ENCODE peak calls at places on chromosomes 16 and 17, in eight cellular contexts. One of them, this sample, is unnamed.
A peak's percentile ranks its signal among the peaks of the same experiment; 100 is the strongest.

GRCh38 chr17:18183334-18184142 is at the start of gene ALKBH5:
- DNase-seq in trophoblast cell: peak; percentile 99
- DNase-seq in A549: peak; percentile 100
- DNase-seq in mesendoderm: peak; percentile 100
- DNase-seq in GM23248: peak; percentile 99
- DNase-seq in GM12878: peak; percentile 97
- DNase-seq in Karpas-422: peak; percentile 100
- DNase-seq in PC-3: peak; percentile 99
- DNase-seq in this sample: peak; percentile 99

GRCh38 chr17:59124665-59125064 is 18.0 kb upstream of the TRIM37 start:
- DNase-seq in A549: no peak
- DNase-seq in GM12878: peak; percentile 41
- DNase-seq in Karpas-422: no peak
- DNase-seq in PC-3: peak; percentile 22
- DNase-seq in mesendoderm: no peak
- DNase-seq in trophoblast cell: no peak
- DNase-seq in GM23248: no peak
- DNase-seq in this sample: no peak

GRCh38 chr16:70470927-70471341 is 16.5 kb downstream of the FCSK start:
- DNase-seq in Karpas-422: no peak
- DNase-seq in GM12878: no peak
- DNase-seq in trophoblast cell: no peak
- DNase-seq in A549: peak; percentile 66
- DNase-seq in PC-3: peak; percentile 12
- DNase-seq in GM23248: peak; percentile 28
- DNase-seq in mesendoderm: peak; percentile 50
- DNase-seq in this sample: no peak

GRCh38 chr16:57531253-57531575 is 5.2 kb downstream of the CCDC102A start:
- DNase-seq in trophoblast cell: no peak
- DNase-seq in GM12878: no peak
- DNase-seq in PC-3: no peak
- DNase-seq in GM23248: no peak
- DNase-seq in A549: no peak
- DNase-seq in Karpas-422: no peak
- DNase-seq in mesendoderm: no peak
- DNase-seq in this sample: no peak

GRCh38 chr16:6891486-6891885 is 441.2 kb upstream of the RBFOX1 start:
- DNase-seq in A549: no peak
- DNase-seq in GM23248: no peak
- DNase-seq in Karpas-422: no peak
- DNase-seq in GM12878: no peak
- DNase-seq in PC-3: no peak
- DNase-seq in mesendoderm: peak; percentile 39
- DNase-seq in trophoblast cell: no peak
- DNase-seq in this sample: no peak

GRCh38 chr16:52573365-52574104 is 26.6 kb upstream of the TOX3 start:
- DNase-seq in GM12878: no peak
- DNase-seq in trophoblast cell: no peak
- DNase-seq in A549: peak; percentile 41
- DNase-seq in PC-3: no peak
- DNase-seq in Karpas-422: no peak
- DNase-seq in mesendoderm: no peak
- DNase-seq in GM23248: no peak
- DNase-seq in this sample: no peak

GRCh38 chr17:6147054-6147453 is 76.9 kb downstream of the WSCD1 start:
- DNase-seq in A549: no peak
- DNase-seq in PC-3: no peak
- DNase-seq in mesendoderm: peak; percentile 60
- DNase-seq in GM12878: no peak
- DNase-seq in Karpas-422: no peak
- DNase-seq in trophoblast cell: no peak
- DNase-seq in GM23248: no peak
- DNase-seq in this sample: no peak

GRCh38 chr17:16975744-16976625 is 4.1 kb upstream of the TNFRSF13B start:
- DNase-seq in GM12878: peak; percentile 93
- DNase-seq in GM23248: peak; percentile 35
- DNase-seq in trophoblast cell: no peak
- DNase-seq in Karpas-422: peak; percentile 83
- DNase-seq in mesendoderm: no peak
- DNase-seq in A549: no peak
- DNase-seq in PC-3: peak; percentile 26
- DNase-seq in this sample: peak; percentile 87

GRCh38 chr17:48215583-48216139 is 108.1 kb downstream of the SNX11 start:
- DNase-seq in GM12878: no peak
- DNase-seq in Karpas-422: peak; percentile 45
- DNase-seq in PC-3: peak; percentile 83
- DNase-seq in A549: peak; percentile 75
- DNase-seq in GM23248: peak; percentile 66
- DNase-seq in trophoblast cell: no peak
- DNase-seq in mesendoderm: peak; percentile 79
- DNase-seq in this sample: no peak

GRCh38 chr17:64707077-64707591 is 45.0 kb upstream of the SMURF2 start:
- DNase-seq in PC-3: peak; percentile 100
- DNase-seq in mesendoderm: peak; percentile 95
- DNase-seq in GM23248: peak; percentile 99
- DNase-seq in Karpas-422: no peak
- DNase-seq in trophoblast cell: peak; percentile 82
- DNase-seq in GM12878: no peak
- DNase-seq in A549: peak; percentile 98
- DNase-seq in this sample: no peak

GRCh38 chr16:84031556-84031955 is 11.0 kb downstream of the SLC38A8 start:
- DNase-seq in Karpas-422: no peak
- DNase-seq in GM23248: no peak
- DNase-seq in A549: no peak
- DNase-seq in PC-3: no peak
- DNase-seq in mesendoderm: no peak
- DNase-seq in GM12878: no peak
- DNase-seq in trophoblast cell: no peak
- DNase-seq in this sample: no peak

GRCh38 chr17:73976676-73977521 is 226.6 kb upstream of the RPL38 start:
- DNase-seq in PC-3: no peak
- DNase-seq in Karpas-422: no peak
- DNase-seq in trophoblast cell: no peak
- DNase-seq in GM12878: no peak
- DNase-seq in A549: no peak
- DNase-seq in GM23248: peak; percentile 62
- DNase-seq in mesendoderm: peak; percentile 38
- DNase-seq in this sample: no peak

GRCh38 chr17:29640413-29640812 is 17.7 kb upstream of the CORO6 start:
- DNase-seq in PC-3: no peak
- DNase-seq in trophoblast cell: peak; percentile 62
- DNase-seq in A549: no peak
- DNase-seq in GM12878: no peak
- DNase-seq in Karpas-422: no peak
- DNase-seq in GM23248: peak; percentile 74
- DNase-seq in mesendoderm: peak; percentile 37
- DNase-seq in this sample: no peak

GRCh38 chr16:86215233-86215978 is 294.9 kb upstream of the FOXF1 start:
- DNase-seq in PC-3: no peak
- DNase-seq in mesendoderm: no peak
- DNase-seq in A549: no peak
- DNase-seq in Karpas-422: no peak
- DNase-seq in GM23248: no peak
- DNase-seq in trophoblast cell: no peak
- DNase-seq in GM12878: no peak
- DNase-seq in this sample: no peak

GRCh38 chr17:69573396-69573795 is 158.9 kb downstream of the MAP2K6 start:
- DNase-seq in A549: no peak
- DNase-seq in trophoblast cell: no peak
- DNase-seq in mesendoderm: no peak
- DNase-seq in GM12878: no peak
- DNase-seq in PC-3: no peak
- DNase-seq in GM23248: no peak
- DNase-seq in Karpas-422: no peak
- DNase-seq in this sample: no peak

GRCh38 chr16:85281181-85281580 is 168.9 kb upstream of the CIBAR2 start:
- DNase-seq in GM23248: no peak
- DNase-seq in PC-3: no peak
- DNase-seq in Karpas-422: no peak
- DNase-seq in GM12878: no peak
- DNase-seq in A549: no peak
- DNase-seq in mesendoderm: no peak
- DNase-seq in trophoblast cell: no peak
- DNase-seq in this sample: no peak

GRCh38 chr16:84839956-84840355 is 20.2 kb downstream of the CRISPLD2 start:
- DNase-seq in mesendoderm: peak; percentile 63
- DNase-seq in A549: peak; percentile 58
- DNase-seq in Karpas-422: no peak
- DNase-seq in GM12878: no peak
- DNase-seq in GM23248: peak; percentile 86
- DNase-seq in PC-3: peak; percentile 50
- DNase-seq in trophoblast cell: no peak
- DNase-seq in this sample: no peak

GRCh38 chr16:30434852-30435251 is 5.0 kb upstream of the DCTPP1 start:
- DNase-seq in trophoblast cell: no peak
- DNase-seq in GM23248: no peak
- DNase-seq in GM12878: no peak
- DNase-seq in A549: no peak
- DNase-seq in mesendoderm: no peak
- DNase-seq in PC-3: no peak
- DNase-seq in Karpas-422: no peak
- DNase-seq in this sample: no peak

GRCh38 chr16:473046-474043 is 47.9 kb downstream of the RAB11FIP3 start:
- DNase-seq in A549: no peak
- DNase-seq in GM23248: no peak
- DNase-seq in trophoblast cell: no peak
- DNase-seq in PC-3: no peak
- DNase-seq in GM12878: no peak
- DNase-seq in Karpas-422: no peak
- DNase-seq in mesendoderm: no peak
- DNase-seq in this sample: no peak

GRCh38 chr17:79534851-79535727 is 75.8 kb downstream of the RBFOX3 start:
- DNase-seq in mesendoderm: no peak
- DNase-seq in GM12878: no peak
- DNase-seq in Karpas-422: no peak
- DNase-seq in A549: no peak
- DNase-seq in GM23248: no peak
- DNase-seq in PC-3: no peak
- DNase-seq in trophoblast cell: no peak
- DNase-seq in this sample: no peak

GRCh38 chr17:79532107-79532790 is 78.6 kb downstream of the RBFOX3 start:
- DNase-seq in mesendoderm: no peak
- DNase-seq in GM23248: no peak
- DNase-seq in trophoblast cell: no peak
- DNase-seq in GM12878: no peak
- DNase-seq in Karpas-422: no peak
- DNase-seq in A549: no peak
- DNase-seq in PC-3: no peak
- DNase-seq in this sample: no peak

GRCh38 chr17:79535728-79536025 is 75.2 kb downstream of the RBFOX3 start:
- DNase-seq in PC-3: no peak
- DNase-seq in GM23248: no peak
- DNase-seq in Karpas-422: no peak
- DNase-seq in A549: no peak
- DNase-seq in trophoblast cell: no peak
- DNase-seq in mesendoderm: no peak
- DNase-seq in GM12878: no peak
- DNase-seq in this sample: no peak

GRCh38 chr17:79533116-79533515 is 77.7 kb downstream of the RBFOX3 start:
- DNase-seq in PC-3: no peak
- DNase-seq in mesendoderm: no peak
- DNase-seq in trophoblast cell: no peak
- DNase-seq in A549: no peak
- DNase-seq in GM12878: no peak
- DNase-seq in Karpas-422: no peak
- DNase-seq in GM23248: no peak
- DNase-seq in this sample: no peak

GRCh38 chr17:79534111-79534510 is 76.7 kb downstream of the RBFOX3 start:
- DNase-seq in PC-3: no peak
- DNase-seq in GM23248: no peak
- DNase-seq in A549: no peak
- DNase-seq in mesendoderm: no peak
- DNase-seq in Karpas-422: no peak
- DNase-seq in trophoblast cell: no peak
- DNase-seq in GM12878: no peak
- DNase-seq in this sample: no peak
- H3K4me2 ChIP-seq in PC-3: no peak overlapping the region
- H3K4me2 ChIP-seq in GM23248: no peak overlapping the region
- H3K4me2 ChIP-seq in A549: no peak overlapping the region
- H3K4me2 ChIP-seq in mesendoderm: no peak overlapping the region
- H3K4me2 ChIP-seq in Karpas-422: no peak overlapping the region
- H3K4me2 ChIP-seq in trophoblast cell: no peak overlapping the region
- H3K4me2 ChIP-seq in GM12878: no peak overlapping the region
- H3K4me2 ChIP-seq in this sample: no peak overlapping the region

DNA sequence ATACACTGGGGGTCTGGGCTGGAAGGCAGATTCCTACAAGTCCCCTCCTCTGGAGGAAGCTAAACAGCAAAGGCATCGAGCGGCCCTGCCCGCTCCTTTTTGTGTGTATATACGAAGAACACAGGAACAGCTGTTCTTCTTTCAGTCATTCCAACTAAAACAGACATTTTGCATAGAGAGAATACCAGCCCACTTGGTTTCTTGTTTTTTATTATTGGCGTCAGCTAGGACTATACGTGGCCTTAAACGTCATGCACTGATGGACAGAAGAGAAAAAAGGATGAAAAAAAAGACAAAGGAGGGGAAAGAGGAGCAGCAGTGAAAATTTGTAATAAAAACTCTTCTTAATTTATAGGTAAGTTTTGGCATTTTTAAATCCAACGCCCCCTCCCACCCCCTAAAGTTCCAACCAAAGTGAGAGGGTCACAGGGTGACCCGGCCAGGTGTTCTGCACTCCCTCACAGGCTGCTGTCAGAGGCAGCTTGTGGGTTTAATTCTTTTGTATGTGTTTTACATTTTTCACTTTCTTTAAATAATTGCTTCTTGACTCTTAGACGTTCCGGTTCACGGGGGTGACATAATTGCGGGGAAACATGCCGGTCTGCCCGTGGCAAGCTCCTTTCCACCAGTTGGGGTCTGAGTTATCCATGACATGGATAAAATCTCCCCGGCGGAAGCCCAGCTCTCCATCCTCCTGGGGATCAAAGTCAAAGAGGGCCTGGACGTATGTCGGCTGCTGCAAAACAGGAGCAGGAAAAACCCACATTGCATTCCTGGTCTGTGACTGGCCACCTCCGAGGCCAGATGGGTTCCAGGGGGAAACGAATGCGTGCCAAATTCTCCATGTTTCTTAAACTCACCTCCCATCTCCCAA is 30.8 kb upstream of the SLC25A19 start:
- DNase-seq in GM23248: peak; percentile 60
- DNase-seq in A549: no peak
- DNase-seq in mesendoderm: no peak
- DNase-seq in trophoblast cell: peak; percentile 31
- DNase-seq in GM12878: no peak
- DNase-seq in PC-3: no peak
- DNase-seq in Karpas-422: peak; percentile 59
- DNase-seq in this sample: no peak
- H3K4me2 ChIP-seq in GM23248: no peak overlapping the region
- H3K4me2 ChIP-seq in A549: no peak overlapping the region
- H3K4me2 ChIP-seq in mesendoderm: no peak overlapping the region
- H3K4me2 ChIP-seq in trophoblast cell: no peak overlapping the region
- H3K4me2 ChIP-seq in GM12878: peak overlapping the region; percentile 39
- H3K4me2 ChIP-seq in PC-3: no peak overlapping the region
- H3K4me2 ChIP-seq in Karpas-422: peak overlapping the region; percentile 64
- H3K4me2 ChIP-seq in this sample: no peak overlapping the region

GRCh38 chr17:40538019-40538935 is 27.0 kb downstream of the CCR7 start:
- DNase-seq in GM23248: peak; percentile 67
- DNase-seq in Karpas-422: no peak
- DNase-seq in mesendoderm: no peak
- DNase-seq in PC-3: no peak
- DNase-seq in GM12878: no peak
- DNase-seq in A549: no peak
- DNase-seq in trophoblast cell: no peak
- DNase-seq in this sample: peak; percentile 68
- H3K4me2 ChIP-seq in GM23248: peak overlapping the region; percentile 28
- H3K4me2 ChIP-seq in Karpas-422: no peak overlapping the region
- H3K4me2 ChIP-seq in mesendoderm: no peak overlapping the region
- H3K4me2 ChIP-seq in PC-3: no peak overlapping the region
- H3K4me2 ChIP-seq in GM12878: no peak overlapping the region
- H3K4me2 ChIP-seq in A549: no peak overlapping the region
- H3K4me2 ChIP-seq in trophoblast cell: no peak overlapping the region
- H3K4me2 ChIP-seq in this sample: no peak overlapping the region

GRCh38 chr16:79848739-79849518 is 248.4 kb upstream of the MAF start:
- DNase-seq in Karpas-422: no peak
- DNase-seq in trophoblast cell: no peak
- DNase-seq in mesendoderm: no peak
- DNase-seq in GM12878: no peak
- DNase-seq in PC-3: no peak
- DNase-seq in A549: no peak
- DNase-seq in GM23248: no peak
- DNase-seq in this sample: no peak
- H3K4me2 ChIP-seq in Karpas-422: no peak overlapping the region
- H3K4me2 ChIP-seq in trophoblast cell: no peak overlapping the region
- H3K4me2 ChIP-seq in mesendoderm: no peak overlapping the region
- H3K4me2 ChIP-seq in GM12878: no peak overlapping the region
- H3K4me2 ChIP-seq in PC-3: no peak overlapping the region
- H3K4me2 ChIP-seq in A549: no peak overlapping the region
- H3K4me2 ChIP-seq in GM23248: no peak overlapping the region
- H3K4me2 ChIP-seq in this sample: no peak overlapping the region

This sample was measured in DND-41.